ENCODE peak calls at places on chromosomes 6 and 20, in nine cellular contexts. C, I, Q, M, B, O, F, P and K are unnamed samples.

GRCh38 chr6:62391358-62391757 is 105.3 kb upstream of the KHDRBS2 start:
- DNase-seq in C (no peak), I (no peak), Q (no peak), M (no peak), B (no peak), O (no peak), F (no peak), P (no peak), K (no peak)

GRCh38 chr6:79544299-79544927 is 7.2 kb upstream of the LCA5 start:
- DNase-seq in C (no peak), I (peak; percentile 83), Q (no peak), M (no peak), B (no peak), O (no peak), F (no peak), P (no peak), K (peak; percentile 44)

GRCh38 chr6:38713812-38714211 is 1.3 kb upstream of the DNAH8 start:
- DNase-seq in C (peak; percentile 43), I (no peak), Q (no peak), M (no peak), B (no peak), O (no peak), F (no peak), P (no peak), K (no peak)

GRCh38 chr6:115643762-115644161 is 416.9 kb downstream of the FRK start:
- DNase-seq in C (no peak), I (peak; percentile 38), Q (no peak), M (no peak), B (peak; percentile 13), O (no peak), F (no peak), P (no peak), K (no peak)

GRCh38 chr20:63129376-63129965 is 86.5 kb downstream of the YTHDF1 start:
- DNase-seq in C (no peak), I (no peak), Q (no peak), M (no peak), B (no peak), O (no peak), F (no peak), P (no peak), K (no peak)

GRCh38 chr20:50735813-50736212 is 4.4 kb downstream of the PARD6B start:
- DNase-seq in C (no peak), I (no peak), Q (no peak), M (no peak), B (no peak), O (no peak), F (no peak), P (no peak), K (no peak)

GRCh38 chr6:32413427-32414047 is 6.6 kb upstream of the BTNL2 start:
- DNase-seq in C (peak; percentile 73), I (peak; percentile 62), Q (peak; percentile 74), M (peak; percentile 83), B (peak; percentile 18), O (peak; percentile 80), F (peak; percentile 60), P (peak; percentile 71), K (peak; percentile 48)

GRCh38 chr6:159971341-159972178 is 2.7 kb downstream of the IGF2R start:
- DNase-seq in C (no peak), I (no peak), Q (no peak), M (no peak), B (no peak), O (no peak), F (no peak), P (no peak), K (no peak)

GRCh38 chr6:134510121-134510520 is 192.2 kb upstream of the SGK1 start:
- DNase-seq in C (no peak), I (no peak), Q (no peak), M (no peak), B (no peak), O (no peak), F (no peak), P (no peak), K (no peak)

GRCh38 chr20:50172347-50173013 is 18.1 kb upstream of the CEBPB start:
- DNase-seq in C (no peak), I (peak; percentile 78), Q (peak; percentile 98), M (peak; percentile 94), B (no peak), O (peak; percentile 88), F (peak; percentile 56), P (peak; percentile 92), K (peak; percentile 10)

GRCh38 chr20:21901470-21902275 is 196.2 kb downstream of the PAX1 start:
- DNase-seq in C (no peak), I (no peak), Q (no peak), M (no peak), B (no peak), O (peak; percentile 37), F (no peak), P (peak; percentile 56), K (peak; percentile 30)

GRCh38 chr6:36024154-36024760 is at the start of gene SLC26A8:
- DNase-seq in C (no peak), I (no peak), Q (peak; percentile 76), M (peak; percentile 59), B (no peak), O (no peak), F (peak; percentile 45), P (no peak), K (no peak)

GRCh38 chr6:36826520-36827227 is 12.6 kb downstream of the CPNE5 start:
- DNase-seq in C (no peak), I (no peak), Q (no peak), M (no peak), B (no peak), O (no peak), F (no peak), P (no peak), K (no peak)

GRCh38 chr20:5357942-5358341 is 41.2 kb upstream of the PROKR2 start:
- DNase-seq in C (no peak), I (no peak), Q (no peak), M (no peak), B (no peak), O (no peak), F (no peak), P (no peak), K (no peak)

GRCh38 chr6:7629321-7629720 is 39.3 kb downstream of the SNRNP48 start:
- DNase-seq in C (no peak), I (no peak), Q (no peak), M (no peak), B (no peak), O (no peak), F (no peak), P (no peak), K (no peak)

GRCh38 chr20:11344939-11345338 is 572.8 kb upstream of the BTBD3 start:
- DNase-seq in C (no peak), I (no peak), Q (no peak), M (no peak), B (no peak), O (no peak), F (no peak), P (no peak), K (no peak)

GRCh38 chr6:98724537-98724936 is 109.8 kb upstream of the POU3F2 start:
- DNase-seq in C (no peak), I (no peak), Q (no peak), M (no peak), B (no peak), O (no peak), F (no peak), P (no peak), K (no peak)

GRCh38 chr20:43940518-43941225 is 26.0 kb downstream of the TOX2 start:
- DNase-seq in C (no peak), I (no peak), Q (no peak), M (no peak), B (no peak), O (no peak), F (no peak), P (no peak), K (peak; percentile 4)

GRCh38 chr6:125953502-125953875 is 3.1 kb upstream of the HINT3 start:
- DNase-seq in C (no peak), I (no peak), Q (peak; percentile 48), M (no peak), B (no peak), O (peak; percentile 78), F (no peak), P (no peak), K (peak; percentile 87)

GRCh38 chr6:84052204-84052882 is 18.8 kb downstream of the MRAP2 start:
- DNase-seq in C (no peak), I (no peak), Q (peak; percentile 87), M (peak; percentile 91), B (peak; percentile 25), O (no peak), F (peak; percentile 73), P (peak; percentile 80), K (peak; percentile 94)

GRCh38 chr20:44736170-44737021 is 9.3 kb upstream of the KCNK15 start:
- DNase-seq in C (no peak), I (peak; percentile 92), Q (peak; percentile 83), M (peak; percentile 82), B (peak; percentile 68), O (peak; percentile 58), F (peak; percentile 57), P (no peak), K (no peak)

GRCh38 chr6:19410477-19410876 is 426.7 kb upstream of the ID4 start:
- DNase-seq in C (no peak), I (no peak), Q (no peak), M (no peak), B (no peak), O (no peak), F (no peak), P (no peak), K (no peak)

GRCh38 chr6:161838306-161839035 is 564.6 kb upstream of the AGPAT4 start:
- DNase-seq in C (no peak), I (no peak), Q (peak; percentile 49), M (peak; percentile 47), B (no peak), O (peak; percentile 42), F (no peak), P (no peak), K (no peak)

GRCh38 chr20:50560867-50561266 is 50.7 kb downstream of the PTPN1 start:
- DNase-seq in C (no peak), I (no peak), Q (no peak), M (no peak), B (no peak), O (no peak), F (no peak), P (no peak), K (no peak)

GRCh38 chr20:40283689-40284088 is 405.3 kb downstream of the MAFB start:
- DNase-seq in C (no peak), I (no peak), Q (no peak), M (no peak), B (no peak), O (no peak), F (no peak), P (no peak), K (no peak)

GRCh38 chr20:1383621-1384404 is 9.0 kb downstream of the FKBP1A start:
- DNase-seq in C (no peak), I (no peak), Q (no peak), M (no peak), B (no peak), O (no peak), F (no peak), P (no peak), K (peak; percentile 82)

GRCh38 chr20:23114018-23114417 is 27.9 kb upstream of the CD93 start:
- DNase-seq in C (no peak), I (no peak), Q (no peak), M (no peak), B (no peak), O (no peak), F (peak; percentile 16), P (peak; percentile 69), K (no peak)

GRCh38 chr20:12942123-12942522 is 66.6 kb upstream of the SPTLC3 start:
- DNase-seq in C (no peak), I (no peak), Q (no peak), M (no peak), B (no peak), O (no peak), F (no peak), P (no peak), K (no peak)

GRCh38 chr6:170374571-170375444 is 68.2 kb downstream of the FAM120B start:
- DNase-seq in C (no peak), I (no peak), Q (no peak), M (no peak), B (no peak), O (no peak), F (no peak), P (no peak), K (no peak)

GRCh38 chr20:63064745-63065711 is 58.3 kb upstream of the BHLHE23 start:
- DNase-seq in C (no peak), I (no peak), Q (peak; percentile 66), M (no peak), B (no peak), O (no peak), F (no peak), P (peak; percentile 6), K (no peak)

GRCh38 chr20:63690001-63690897 is 6.2 kb upstream of the TNFRSF6B start:
- DNase-seq in C (no peak), I (no peak), Q (no peak), M (no peak), B (no peak), O (no peak), F (no peak), P (no peak), K (no peak)